ENCODE peak calls at places on chromosomes 13 and 19, in seven cellular contexts. One of them, this sample, is unnamed.

GRCh38 chr19:53158119-53158656 is 665 bp downstream of the ZNF347 start:
- DNase-seq in tibial nerve: no peak
- DNase-seq in AG09319: peak
- DNase-seq in BE2C: peak
- DNase-seq in GM23338: peak
- DNase-seq in CD8-positive, alpha-beta T cell: peak
- DNase-seq in left ventricle myocardium inferior: peak
- DNase-seq in this sample: peak

GRCh38 chr13:28719656-28720055 is 886 bp upstream of the SLC46A3 start:
- DNase-seq in CD8-positive, alpha-beta T cell: no peak
- DNase-seq in GM23338: no peak
- DNase-seq in AG09319: no peak
- DNase-seq in left ventricle myocardium inferior: no peak
- DNase-seq in tibial nerve: no peak
- DNase-seq in BE2C: no peak
- DNase-seq in this sample: no peak

GRCh38 chr19:3673506-3674439 is 26.5 kb downstream of the PIP5K1C start:
- DNase-seq in AG09319: no peak
- DNase-seq in CD8-positive, alpha-beta T cell: no peak
- DNase-seq in BE2C: no peak
- DNase-seq in GM23338: no peak
- DNase-seq in tibial nerve: no peak
- DNase-seq in left ventricle myocardium inferior: no peak
- DNase-seq in this sample: no peak

GRCh38 chr19:56091066-56091490 is 30.0 kb downstream of the ZNF787 start:
- DNase-seq in AG09319: no peak
- DNase-seq in left ventricle myocardium inferior: no peak
- DNase-seq in CD8-positive, alpha-beta T cell: no peak
- DNase-seq in BE2C: no peak
- DNase-seq in tibial nerve: no peak
- DNase-seq in GM23338: no peak
- DNase-seq in this sample: no peak

GRCh38 chr13:25608181-25608580 is 236.4 kb downstream of the ATP8A2 start:
- DNase-seq in tibial nerve: no peak
- DNase-seq in left ventricle myocardium inferior: no peak
- DNase-seq in GM23338: no peak
- DNase-seq in AG09319: no peak
- DNase-seq in BE2C: no peak
- DNase-seq in CD8-positive, alpha-beta T cell: no peak
- DNase-seq in this sample: no peak

GRCh38 chr13:113918580-113918979 is 54.7 kb upstream of the GAS6 start:
- DNase-seq in GM23338: no peak
- DNase-seq in tibial nerve: no peak
- DNase-seq in BE2C: no peak
- DNase-seq in CD8-positive, alpha-beta T cell: no peak
- DNase-seq in left ventricle myocardium inferior: no peak
- DNase-seq in AG09319: no peak
- DNase-seq in this sample: no peak

GRCh38 chr13:22061806-22062391 is 391.0 kb downstream of the FGF9 start:
- DNase-seq in tibial nerve: no peak
- DNase-seq in BE2C: no peak
- DNase-seq in CD8-positive, alpha-beta T cell: peak
- DNase-seq in left ventricle myocardium inferior: no peak
- DNase-seq in GM23338: no peak
- DNase-seq in AG09319: no peak
- DNase-seq in this sample: no peak

GRCh38 chr19:15159251-15159650 is 41.5 kb downstream of the NOTCH3 start:
- DNase-seq in left ventricle myocardium inferior: no peak
- DNase-seq in GM23338: peak
- DNase-seq in AG09319: no peak
- DNase-seq in tibial nerve: no peak
- DNase-seq in BE2C: no peak
- DNase-seq in CD8-positive, alpha-beta T cell: no peak
- DNase-seq in this sample: no peak

GRCh38 chr13:108003626-108004025 is 211.7 kb downstream of the LIG4 start:
- DNase-seq in CD8-positive, alpha-beta T cell: no peak
- DNase-seq in BE2C: peak
- DNase-seq in AG09319: no peak
- DNase-seq in tibial nerve: no peak
- DNase-seq in left ventricle myocardium inferior: no peak
- DNase-seq in GM23338: no peak
- DNase-seq in this sample: no peak

GRCh38 chr13:57212989-57213388 is 46.0 kb downstream of the PRR20E start:
- DNase-seq in left ventricle myocardium inferior: no peak
- DNase-seq in tibial nerve: no peak
- DNase-seq in AG09319: no peak
- DNase-seq in BE2C: no peak
- DNase-seq in CD8-positive, alpha-beta T cell: no peak
- DNase-seq in GM23338: no peak
- DNase-seq in this sample: no peak

GRCh38 chr19:3733549-3734309 is 25.5 kb downstream of the TJP3 start:
- DNase-seq in tibial nerve: no peak
- DNase-seq in BE2C: no peak
- DNase-seq in left ventricle myocardium inferior: no peak
- DNase-seq in CD8-positive, alpha-beta T cell: no peak
- DNase-seq in GM23338: no peak
- DNase-seq in AG09319: no peak
- DNase-seq in this sample: no peak

GRCh38 chr13:51605698-51606097 is 21.4 kb downstream of the WDFY2 start:
- DNase-seq in tibial nerve: no peak
- DNase-seq in GM23338: no peak
- DNase-seq in CD8-positive, alpha-beta T cell: no peak
- DNase-seq in BE2C: no peak
- DNase-seq in left ventricle myocardium inferior: no peak
- DNase-seq in AG09319: no peak
- DNase-seq in this sample: no peak

GRCh38 chr13:80030491-80030890 is 310.4 kb downstream of the SPRY2 start:
- DNase-seq in BE2C: peak
- DNase-seq in AG09319: no peak
- DNase-seq in CD8-positive, alpha-beta T cell: no peak
- DNase-seq in left ventricle myocardium inferior: no peak
- DNase-seq in GM23338: peak
- DNase-seq in tibial nerve: no peak
- DNase-seq in this sample: no peak

GRCh38 chr13:45849408-45849807 is 2.1 kb downstream of the SIAH3 start:
- DNase-seq in AG09319: no peak
- DNase-seq in CD8-positive, alpha-beta T cell: no peak
- DNase-seq in left ventricle myocardium inferior: no peak
- DNase-seq in BE2C: no peak
- DNase-seq in tibial nerve: no peak
- DNase-seq in GM23338: no peak
- DNase-seq in this sample: no peak

GRCh38 chr13:74128171-74128767 is 5.9 kb downstream of the KLF12 start:
- DNase-seq in CD8-positive, alpha-beta T cell: no peak
- DNase-seq in AG09319: no peak
- DNase-seq in tibial nerve: no peak
- DNase-seq in left ventricle myocardium inferior: no peak
- DNase-seq in GM23338: no peak
- DNase-seq in BE2C: no peak
- DNase-seq in this sample: no peak

GRCh38 chr13:83780201-83780600 is 102.1 kb downstream of the SLITRK1 start:
- DNase-seq in AG09319: no peak
- DNase-seq in tibial nerve: no peak
- DNase-seq in left ventricle myocardium inferior: no peak
- DNase-seq in GM23338: peak
- DNase-seq in BE2C: peak
- DNase-seq in CD8-positive, alpha-beta T cell: no peak
- DNase-seq in this sample: no peak

GRCh38 chr13:39296193-39296592 is 257.9 kb downstream of the NHLRC3 start:
- DNase-seq in left ventricle myocardium inferior: no peak
- DNase-seq in tibial nerve: no peak
- DNase-seq in CD8-positive, alpha-beta T cell: no peak
- DNase-seq in BE2C: no peak
- DNase-seq in GM23338: no peak
- DNase-seq in AG09319: no peak
- DNase-seq in this sample: no peak

GRCh38 chr13:52706074-52706473 is 33.5 kb downstream of the CNMD start:
- DNase-seq in GM23338: no peak
- DNase-seq in CD8-positive, alpha-beta T cell: no peak
- DNase-seq in tibial nerve: no peak
- DNase-seq in BE2C: no peak
- DNase-seq in left ventricle myocardium inferior: no peak
- DNase-seq in AG09319: no peak
- DNase-seq in this sample: no peak

GRCh38 chr13:99694251-99694650 is 193.0 kb downstream of the TM9SF2 start:
- DNase-seq in left ventricle myocardium inferior: no peak
- DNase-seq in tibial nerve: no peak
- DNase-seq in BE2C: no peak
- DNase-seq in AG09319: no peak
- DNase-seq in GM23338: no peak
- DNase-seq in CD8-positive, alpha-beta T cell: no peak
- DNase-seq in this sample: no peak

GRCh38 chr13:24064258-24064860 is 96.2 kb upstream of the SPATA13 start:
- DNase-seq in CD8-positive, alpha-beta T cell: no peak
- DNase-seq in left ventricle myocardium inferior: no peak
- DNase-seq in GM23338: no peak
- DNase-seq in BE2C: no peak
- DNase-seq in AG09319: no peak
- DNase-seq in tibial nerve: no peak
- DNase-seq in this sample: no peak

GRCh38 chr13:51764184-51765141 is 39.5 kb downstream of the DHRS12 start:
- DNase-seq in left ventricle myocardium inferior: peak
- DNase-seq in AG09319: peak
- DNase-seq in GM23338: no peak
- DNase-seq in CD8-positive, alpha-beta T cell: peak
- DNase-seq in BE2C: peak
- DNase-seq in tibial nerve: peak
- DNase-seq in this sample: no peak

GRCh38 chr13:80012281-80012680 is 328.6 kb downstream of the SPRY2 start:
- DNase-seq in BE2C: peak
- DNase-seq in GM23338: no peak
- DNase-seq in tibial nerve: no peak
- DNase-seq in AG09319: no peak
- DNase-seq in left ventricle myocardium inferior: no peak
- DNase-seq in CD8-positive, alpha-beta T cell: no peak
- DNase-seq in this sample: no peak

GRCh38 chr19:48461982-48462655 is 6.7 kb downstream of the KCNJ14 start:
- DNase-seq in CD8-positive, alpha-beta T cell: no peak
- DNase-seq in tibial nerve: no peak
- DNase-seq in left ventricle myocardium inferior: no peak
- DNase-seq in BE2C: no peak
- DNase-seq in AG09319: no peak
- DNase-seq in GM23338: peak
- DNase-seq in this sample: no peak

GRCh38 chr13:97797553-97797952 is 155.9 kb upstream of the IPO5 start:
- DNase-seq in AG09319: no peak
- DNase-seq in left ventricle myocardium inferior: no peak
- DNase-seq in tibial nerve: no peak
- DNase-seq in CD8-positive, alpha-beta T cell: no peak
- DNase-seq in GM23338: no peak
- DNase-seq in BE2C: no peak
- DNase-seq in this sample: no peak

GRCh38 chr19:54376610-54377009 is 11.9 kb upstream of the LAIR1 start:
- DNase-seq in GM23338: no peak
- DNase-seq in left ventricle myocardium inferior: no peak
- DNase-seq in CD8-positive, alpha-beta T cell: no peak
- DNase-seq in BE2C: no peak
- DNase-seq in AG09319: no peak
- DNase-seq in tibial nerve: no peak
- DNase-seq in this sample: no peak
- TF ChIP-seq CTCF in GM23338: no peak
- TF ChIP-seq CTCF in left ventricle myocardium inferior: no peak
- TF ChIP-seq CTCF in CD8-positive, alpha-beta T cell: no peak
- TF ChIP-seq CTCF in BE2C: no peak
- TF ChIP-seq CTCF in AG09319: no peak
- TF ChIP-seq CTCF in tibial nerve: no peak
- TF ChIP-seq CTCF in this sample: no peak

GRCh38 chr13:94950303-94950702 is 238.0 kb upstream of the SOX21 start:
- DNase-seq in tibial nerve: no peak
- DNase-seq in CD8-positive, alpha-beta T cell: no peak
- DNase-seq in BE2C: no peak
- DNase-seq in left ventricle myocardium inferior: no peak
- DNase-seq in GM23338: peak
- DNase-seq in AG09319: no peak
- DNase-seq in this sample: no peak
- TF ChIP-seq CTCF in tibial nerve: no peak
- TF ChIP-seq CTCF in CD8-positive, alpha-beta T cell: no peak
- TF ChIP-seq CTCF in BE2C: peak
- TF ChIP-seq CTCF in left ventricle myocardium inferior: no peak
- TF ChIP-seq CTCF in GM23338: peak
- TF ChIP-seq CTCF in AG09319: no peak
- TF ChIP-seq CTCF in this sample: no peak

GRCh38 chr19:12800873-12801465 is 631 bp downstream of the PRDX2 start:
- DNase-seq in GM23338: peak
- DNase-seq in BE2C: no peak
- DNase-seq in tibial nerve: no peak
- DNase-seq in AG09319: no peak
- DNase-seq in CD8-positive, alpha-beta T cell: no peak
- DNase-seq in left ventricle myocardium inferior: no peak
- DNase-seq in this sample: no peak

GRCh38 chr19:12799723-12800343 is 1.8 kb downstream of the PRDX2 start:
- DNase-seq in GM23338: no peak
- DNase-seq in AG09319: no peak
- DNase-seq in left ventricle myocardium inferior: no peak
- DNase-seq in BE2C: no peak
- DNase-seq in tibial nerve: no peak
- DNase-seq in CD8-positive, alpha-beta T cell: no peak
- DNase-seq in this sample: no peak

GRCh38 chr19:12800344-12800732 is 1.3 kb downstream of the PRDX2 start:
- DNase-seq in tibial nerve: no peak
- DNase-seq in GM23338: no peak
- DNase-seq in left ventricle myocardium inferior: no peak
- DNase-seq in CD8-positive, alpha-beta T cell: no peak
- DNase-seq in AG09319: no peak
- DNase-seq in BE2C: no peak
- DNase-seq in this sample: no peak

GRCh38 chr19:12802267-12803106 is 618 bp downstream of the THSD8 start:
- DNase-seq in tibial nerve: no peak
- DNase-seq in GM23338: no peak
- DNase-seq in AG09319: no peak
- DNase-seq in left ventricle myocardium inferior: no peak
- DNase-seq in BE2C: no peak
- DNase-seq in CD8-positive, alpha-beta T cell: no peak
- DNase-seq in this sample: no peak

GRCh38 chr19:12801466-12802266 is at the start of the genes PRDX2 and THSD8:
- DNase-seq in tibial nerve: peak
- DNase-seq in AG09319: no peak
- DNase-seq in BE2C: peak
- DNase-seq in GM23338: peak
- DNase-seq in left ventricle myocardium inferior: peak
- DNase-seq in CD8-positive, alpha-beta T cell: peak
- DNase-seq in this sample: no peak
- TF ChIP-seq CTCF in tibial nerve: no peak
- TF ChIP-seq CTCF in AG09319: no peak
- TF ChIP-seq CTCF in BE2C: no peak
- TF ChIP-seq CTCF in GM23338: no peak
- TF ChIP-seq CTCF in left ventricle myocardium inferior: no peak
- TF ChIP-seq CTCF in CD8-positive, alpha-beta T cell: no peak
- TF ChIP-seq CTCF in this sample: no peak

DNA sequence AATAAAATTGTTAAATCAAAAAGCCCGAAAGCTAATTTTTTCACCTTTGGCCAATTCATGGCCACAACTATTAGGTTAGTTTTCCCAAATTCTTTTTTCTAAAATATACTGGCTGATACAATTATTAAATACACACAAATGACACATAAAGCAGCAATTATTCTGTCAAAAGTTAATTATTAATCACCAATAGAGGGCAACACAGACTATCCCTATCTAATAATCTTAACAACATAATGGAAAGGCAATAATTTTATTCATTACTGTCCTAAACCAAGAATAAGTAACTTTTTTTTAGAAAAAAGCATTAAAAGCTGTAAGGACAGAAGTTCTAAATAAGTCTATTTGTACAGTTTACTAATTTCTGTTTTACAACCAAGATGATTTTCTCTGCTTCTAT is 51.7 kb downstream of the KATNAL1 start:
- DNase-seq in tibial nerve: no peak
- DNase-seq in CD8-positive, alpha-beta T cell: no peak
- DNase-seq in GM23338: no peak
- DNase-seq in BE2C: no peak
- DNase-seq in AG09319: no peak
- DNase-seq in left ventricle myocardium inferior: no peak
- DNase-seq in this sample: no peak
- TF ChIP-seq CTCF in tibial nerve: peak
- TF ChIP-seq CTCF in CD8-positive, alpha-beta T cell: no peak
- TF ChIP-seq CTCF in GM23338: no peak
- TF ChIP-seq CTCF in BE2C: no peak
- TF ChIP-seq CTCF in AG09319: peak
- TF ChIP-seq CTCF in left ventricle myocardium inferior: peak
- TF ChIP-seq CTCF in this sample: no peak

This sample was measured in CD14-positive monocyte.